ENCODE peak calls at places on chromosomes 13 and 19, in ten cellular contexts. U is GM23338, P is tibial artery, Q is fibroblast of mammary gland, S is fibroblast of lung, K is upper lobe of right lung, O is IMR-90, L is left ventricle myocardium inferior, X is brain microvascular endothelial cell, C is adrenal gland. G is an unnamed sample.

GRCh38 chr19:990119-990571 is 6.0 kb downstream of the WDR18 start:
- DNase-seq in U (no peak), P (no peak), Q (no peak), S (no peak), K (no peak), O (no peak), L (no peak), X (no peak), C (peak; percentile 89), G (no peak)

GRCh38 chr13:82833928-82834327 is 1048.3 kb downstream of the SLITRK1 start:
- DNase-seq in U (no peak), P (no peak), Q (peak; percentile 42), S (peak; percentile 12), K (no peak), O (peak; percentile 34), L (no peak), X (no peak), C (no peak), G (peak; percentile 2)

GRCh38 chr19:51359294-51359693 is 6.9 kb downstream of the ETFB start:
- DNase-seq in U (no peak), P (no peak), Q (peak; percentile 95), S (peak; percentile 91), K (no peak), O (peak; percentile 95), L (no peak), X (peak; percentile 83), C (no peak), G (peak; percentile 90)

GRCh38 chr13:25371608-25372274 is at the start of gene ATP8A2:
- DNase-seq in U (peak; percentile 58), P (no peak), Q (no peak), S (peak; percentile 5), K (no peak), O (no peak), L (no peak), X (no peak), C (no peak), G (no peak)

GRCh38 chr19:11496391-11497163 is 9.1 kb downstream of the ZNF653 start:
- DNase-seq in U (peak; percentile 89), P (peak; percentile 85), Q (peak; percentile 89), S (peak; percentile 73), K (peak; percentile 82), O (peak; percentile 86), L (peak; percentile 64), X (peak; percentile 84), C (peak; percentile 78), G (peak; percentile 81)

GRCh38 chr13:31521466-31521865 is 217.9 kb upstream of the RXFP2 start:
- DNase-seq in U (no peak), P (no peak), Q (peak; percentile 25), S (no peak), K (no peak), O (no peak), L (no peak), X (no peak), C (no peak), G (peak; percentile 84)

GRCh38 chr13:109165417-109165904 is 536.0 kb downstream of the MYO16 start:
- DNase-seq in U (peak; percentile 46), P (no peak), Q (no peak), S (no peak), K (no peak), O (no peak), L (no peak), X (no peak), C (no peak), G (no peak)

GRCh38 chr13:41917641-41918040 is 43.3 kb downstream of the VWA8 start:
- DNase-seq in U (no peak), P (no peak), Q (peak; percentile 87), S (peak; percentile 78), K (no peak), O (peak; percentile 88), L (no peak), X (peak; percentile 53), C (no peak), G (peak; percentile 86)

GRCh38 chr13:79918620-79919019 is 422.3 kb downstream of the SPRY2 start:
- DNase-seq in U (no peak), P (no peak), Q (no peak), S (no peak), K (no peak), O (no peak), L (no peak), X (no peak), C (no peak), G (no peak)

GRCh38 chr13:112056739-112057433 is 10.1 kb upstream of the SOX1 start:
- DNase-seq in U (peak; percentile 63), P (no peak), Q (no peak), S (no peak), K (no peak), O (no peak), L (no peak), X (no peak), C (no peak), G (no peak)

GRCh38 chr19:13689050-13689449 is 75.3 kb upstream of the MRI1 start:
- DNase-seq in U (peak; percentile 86), P (no peak), Q (peak; percentile 40), S (peak; percentile 25), K (no peak), O (peak; percentile 15), L (no peak), X (peak; percentile 10), C (no peak), G (peak; percentile 16)

GRCh38 chr19:9054207-9054606 is 32.7 kb upstream of the OR1M1 start:
- DNase-seq in U (no peak), P (no peak), Q (no peak), S (no peak), K (no peak), O (no peak), L (no peak), X (no peak), C (no peak), G (no peak)
- H3K4me3 ChIP-seq in U (no peak overlapping the region), P (no peak overlapping the region), Q (no peak overlapping the region), S (no peak overlapping the region), K (no peak overlapping the region), O (no peak overlapping the region), L (no peak overlapping the region), X (no peak overlapping the region), C (no peak overlapping the region), G (no peak overlapping the region)

DNA sequence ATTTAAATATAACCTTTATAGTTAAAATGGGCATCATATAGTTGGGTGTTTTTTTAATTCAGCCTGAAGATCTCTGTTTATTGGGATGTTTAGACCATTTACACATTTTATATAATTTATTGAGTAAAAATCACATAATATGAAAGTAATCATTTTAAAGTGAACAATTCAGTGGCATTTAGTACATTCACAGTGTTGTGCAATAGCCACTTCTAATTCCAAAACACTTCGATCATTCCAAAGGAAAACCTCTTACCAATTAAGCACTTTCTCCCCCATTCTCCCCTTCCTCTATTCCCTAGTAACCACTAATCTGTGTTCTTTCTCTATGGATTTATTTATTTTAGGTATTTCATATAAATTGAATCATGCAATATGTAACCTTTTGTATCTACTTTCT is 30.2 kb downstream of the ZNF527 start:
- DNase-seq in U (no peak), P (no peak), Q (no peak), S (no peak), K (no peak), O (no peak), L (no peak), X (no peak), C (no peak), G (no peak)
- TF ChIP-seq CTCF in U (no peak), P (no peak), Q (no peak), S (no peak), K (no peak), O (no peak), L (no peak), X (no peak), C (no peak), G (no peak)

GRCh38 chr19:28465317-28466086 is 747.4 kb downstream of the UQCRFS1 start:
- DNase-seq in U (no peak), P (no peak), Q (peak; percentile 35), S (peak; percentile 62), K (no peak), O (no peak), L (no peak), X (no peak), C (no peak), G (no peak)
- H3K4me3 ChIP-seq in U (no peak overlapping the region), P (no peak overlapping the region), Q (no peak overlapping the region), S (no peak overlapping the region), K (no peak overlapping the region), O (no peak overlapping the region), L (no peak overlapping the region), X (no peak overlapping the region), C (no peak overlapping the region), G (no peak overlapping the region)

DNA sequence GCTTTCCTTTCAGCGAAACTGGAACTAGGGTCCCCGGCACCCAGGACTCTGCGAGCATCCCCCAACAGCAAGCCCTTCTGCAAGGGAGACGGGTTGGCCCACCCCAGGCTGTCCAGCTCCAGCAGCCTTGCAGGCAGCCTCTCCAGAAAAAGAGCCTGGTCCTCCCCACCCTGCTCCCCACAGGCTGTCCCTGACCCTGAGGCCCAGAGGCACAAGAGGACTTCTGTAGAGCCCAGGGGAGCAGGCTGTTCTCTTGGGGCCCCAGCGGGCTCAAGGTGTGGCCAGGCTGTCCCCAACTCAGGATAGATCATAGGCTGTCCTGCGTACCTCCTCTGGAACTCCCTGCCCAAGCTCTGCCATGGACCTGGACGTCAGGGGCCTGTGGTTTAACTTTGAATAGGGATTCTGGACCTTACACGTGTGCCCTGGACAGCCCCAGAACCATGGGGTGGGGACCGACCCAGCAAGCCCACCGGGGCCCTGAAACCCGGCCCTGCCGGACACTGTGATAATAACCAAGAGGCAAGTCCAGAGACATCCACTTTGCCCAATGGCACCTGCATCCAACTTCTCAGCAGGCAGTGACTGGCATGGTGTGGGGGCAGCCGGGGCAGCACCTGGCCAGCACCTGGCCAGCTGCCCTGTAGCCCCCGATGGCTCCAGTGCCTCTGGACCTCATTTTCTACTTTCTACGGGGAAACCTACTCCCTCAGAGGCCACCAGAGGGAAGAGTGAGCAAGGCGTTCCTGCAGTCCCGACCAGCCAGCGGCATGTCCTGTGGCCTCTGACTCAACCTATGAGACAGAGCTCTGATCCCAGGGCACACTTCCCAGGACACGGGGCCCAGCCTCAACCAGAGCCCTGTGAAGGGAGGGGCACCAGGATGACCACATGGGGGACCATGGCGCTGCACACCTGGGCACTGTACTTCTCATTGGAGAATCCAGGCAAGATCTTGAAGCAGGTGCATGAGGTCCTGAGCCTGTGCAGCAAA is 50.9 kb upstream of the TPM4 start:
- DNase-seq in U (peak; percentile 52), P (peak; percentile 64), Q (peak; percentile 86), S (peak; percentile 36), K (peak; percentile 58), O (peak; percentile 70), L (no peak), X (peak; percentile 72), C (peak; percentile 69), G (peak; percentile 74)
- TF ChIP-seq CTCF in U (peak; percentile 22), P (peak; percentile 43), Q (peak; percentile 71), S (peak; percentile 69), K (peak; percentile 31), O (peak; percentile 62), L (peak; percentile 39), X (peak; percentile 78), C (peak; percentile 44), G (peak; percentile 78)

DNA sequence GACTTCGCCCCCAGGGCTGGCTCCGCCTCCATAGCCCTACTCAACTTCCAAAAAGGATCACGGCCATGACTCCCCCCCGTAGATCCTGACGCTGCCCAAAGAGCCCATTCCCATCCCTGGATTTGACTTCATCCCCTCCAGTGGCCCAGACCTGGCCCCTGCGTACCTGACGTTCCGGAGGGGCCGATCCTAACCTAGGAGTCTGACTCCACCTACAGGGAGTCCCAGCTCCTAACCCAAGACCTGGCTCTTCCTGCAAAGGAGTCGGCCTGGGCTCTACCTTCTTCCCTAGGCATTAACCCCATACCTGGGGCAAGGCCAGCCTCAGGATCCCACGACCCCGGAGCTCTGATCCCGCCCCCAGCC is 10.8 kb downstream of the STAP2 start:
- DNase-seq in U (no peak), P (no peak), Q (no peak), S (no peak), K (no peak), O (no peak), L (no peak), X (no peak), C (no peak), G (no peak)
- H3K4me3 ChIP-seq in U (peak overlapping the region; percentile 77), P (peak overlapping the region; percentile 45), Q (peak overlapping the region; percentile 36), S (peak overlapping the region; percentile 53), K (peak overlapping the region; percentile 39), O (peak overlapping the region; percentile 26), L (peak overlapping the region; percentile 71), X (peak overlapping the region; percentile 42), C (peak overlapping the region; percentile 10), G (peak overlapping the region; percentile 56)

GRCh38 chr19:48123907-48124675 is 13.5 kb upstream of the PLA2G4C start:
- DNase-seq in U (no peak), P (no peak), Q (peak; percentile 90), S (peak; percentile 91), K (no peak), O (peak; percentile 73), L (no peak), X (peak; percentile 67), C (no peak), G (peak; percentile 44)
- TF ChIP-seq CTCF in U (no peak), P (no peak), Q (peak; percentile 31), S (peak; percentile 14), K (peak; percentile 6), O (peak; percentile 17), L (no peak), X (peak; percentile 63), C (no peak), G (no peak)

G was measured in AG10803.